ENCODE peak calls at places on chromosomes 3 and 15, in five cellular contexts. Y, V, K, I and P are unnamed samples.

GRCh38 chr15:48076454-48076853 is 44.3 kb upstream of the SLC24A5 start:
- DNase-seq in Y (no peak), V (no peak), K (no peak), I (no peak), P (no peak)

GRCh38 chr15:28930011-28930410 is 44.2 kb downstream of the APBA2 start:
- DNase-seq in Y (no peak), V (no peak), K (no peak), I (no peak), P (no peak)

GRCh38 chr3:43309372-43310305 is 23.3 kb downstream of the SNRK start:
- DNase-seq in Y (no peak), V (no peak), K (no peak), I (no peak), P (no peak)

GRCh38 chr3:5317572-5317971 is 130.1 kb downstream of the EDEM1 start:
- DNase-seq in Y (no peak), V (no peak), K (no peak), I (no peak), P (no peak)

GRCh38 chr3:33131328-33132018 is 17.7 kb downstream of the CRTAP start:
- DNase-seq in Y (no peak), V (no peak), K (peak; percentile 78), I (peak; percentile 79), P (no peak)

GRCh38 chr15:90463381-90463780 is 66.3 kb upstream of the CRTC3 start:
- DNase-seq in Y (no peak), V (no peak), K (no peak), I (no peak), P (no peak)

GRCh38 chr3:126197854-126198584 is 17.6 kb upstream of the ALDH1L1 start:
- DNase-seq in Y (peak; percentile 54), V (peak; percentile 8), K (peak; percentile 70), I (peak; percentile 80), P (peak; percentile 69)

GRCh38 chr3:155639462-155640055 is 105.3 kb downstream of the PLCH1 start:
- DNase-seq in Y (no peak), V (no peak), K (no peak), I (no peak), P (no peak)

GRCh38 chr15:58279654-58280053 is 141.5 kb downstream of the AQP9 start:
- DNase-seq in Y (no peak), V (no peak), K (no peak), I (no peak), P (no peak)

GRCh38 chr3:42853739-42854302 is 21.9 kb downstream of the CYP8B1 start:
- DNase-seq in Y (no peak), V (no peak), K (no peak), I (no peak), P (no peak)

GRCh38 chr3:188749010-188749617 is 422.7 kb upstream of the TPRG1 start:
- DNase-seq in Y (no peak), V (peak; percentile 27), K (peak; percentile 22), I (peak; percentile 8), P (no peak)

GRCh38 chr3:112811150-112811884 is 35.3 kb downstream of the CD200R1L start:
- DNase-seq in Y (peak; percentile 30), V (no peak), K (no peak), I (no peak), P (peak; percentile 50)

GRCh38 chr3:173395073-173395411 is 2.5 kb upstream of the NLGN1 start:
- DNase-seq in Y (peak; percentile 19), V (no peak), K (no peak), I (no peak), P (no peak)

GRCh38 chr3:184405075-184406060 is 25.5 kb downstream of the CHRD start:
- DNase-seq in Y (no peak), V (no peak), K (no peak), I (no peak), P (peak; percentile 8)

GRCh38 chr15:76961277-76962010 is 29.9 kb downstream of the RCN2 start:
- DNase-seq in Y (no peak), V (no peak), K (no peak), I (no peak), P (no peak)

GRCh38 chr15:88383354-88383753 is 83.8 kb downstream of the MRPL46 start:
- DNase-seq in Y (peak; percentile 31), V (no peak), K (no peak), I (no peak), P (peak; percentile 53)

GRCh38 chr3:85560088-85560790 is 601.5 kb downstream of the CADM2 start:
- DNase-seq in Y (no peak), V (no peak), K (no peak), I (no peak), P (peak; percentile 63)

GRCh38 chr3:46692566-46692983 is 904 bp downstream of the ALS2CL start:
- DNase-seq in Y (no peak), V (no peak), K (no peak), I (no peak), P (no peak)